ENCODE peak calls at places on chromosomes 12 and 14, in six cellular contexts. B is A549, S is H1, C is HCT116, W is K562, F is GM12878. P is an unnamed sample.

GRCh38 chr14:92160619-92161018 is 38.9 kb downstream of the CPSF2 start:
- DNase-seq in W (no peak), S (no peak), C (no peak), B (peak), F (no peak), P (peak)

GRCh38 chr12:116881325-116881866 is at the start of gene HRK:
- DNase-seq in S (peak), B (no peak), F (no peak), W (peak), C (no peak), P (no peak)

GRCh38 chr14:36293824-36294223 is 26.6 kb downstream of the MBIP start:
- DNase-seq in S (no peak), B (no peak), W (no peak), C (no peak), F (no peak), P (peak)

GRCh38 chr14:98945611-98946570 is 326.1 kb downstream of the BCL11B start:
- DNase-seq in S (no peak), B (no peak), F (no peak), W (no peak), C (no peak), P (no peak)

GRCh38 chr12:9940370-9940769 is 8.2 kb upstream of the CLEC2A start:
- DNase-seq in W (no peak), B (peak), S (no peak), F (no peak), C (no peak), P (peak)

GRCh38 chr14:75542585-75543091 is 20.4 kb downstream of the BATF start:
- DNase-seq in B (no peak), C (no peak), W (peak), F (no peak), S (no peak), P (peak)

GRCh38 chr12:120301962-120302815 is at the start of gene SIRT4:
- DNase-seq in W (peak), S (peak), B (peak), F (peak), C (peak), P (peak)

GRCh38 chr12:102169922-102170698 is 27.5 kb downstream of the PMCH start:
- DNase-seq in S (no peak), W (peak), C (peak), B (peak), F (no peak), P (peak)

GRCh38 chr12:96241484-96242256 is 47.5 kb downstream of the ELK3 start:
- DNase-seq in S (no peak), F (no peak), B (peak), W (no peak), C (no peak), P (no peak)

GRCh38 chr12:10304161-10304574 is 3.5 kb upstream of the KLRD1 start:
- DNase-seq in W (no peak), B (no peak), F (no peak), C (no peak), S (no peak), P (no peak)

GRCh38 chr12:79983969-79984629 is 49.2 kb upstream of the PPP1R12A start:
- DNase-seq in B (peak), W (no peak), C (no peak), F (no peak), S (no peak), P (no peak)

GRCh38 chr14:22428681-22429315 is 160.2 kb downstream of the DAD1 start:
- DNase-seq in B (no peak), S (no peak), F (no peak), C (no peak), W (peak), P (peak)

GRCh38 chr14:71701990-71702389 is 230.2 kb upstream of the RGS6 start:
- DNase-seq in S (no peak), C (no peak), W (no peak), B (no peak), F (no peak), P (no peak)

GRCh38 chr12:106845910-106846309 is 71.4 kb downstream of the RIC8B start:
- DNase-seq in W (no peak), B (no peak), S (no peak), C (no peak), F (no peak), P (no peak)

GRCh38 chr12:57745485-57745881 is 644 bp downstream of the TSPAN31 start:
- DNase-seq in B (no peak), F (no peak), C (no peak), W (no peak), S (no peak), P (peak)

GRCh38 chr12:25585662-25586061 is 32.6 kb upstream of the LMNTD1 start:
- DNase-seq in B (no peak), F (no peak), S (no peak), W (no peak), C (no peak), P (no peak)

GRCh38 chr14:105941226-105942166 is 415.1 kb downstream of the TMEM121 start:
- DNase-seq in S (no peak), W (no peak), F (no peak), B (no peak), C (no peak), P (no peak)

GRCh38 chr14:105943973-105944602 is 417.7 kb downstream of the TMEM121 start:
- DNase-seq in F (no peak), C (no peak), B (no peak), S (no peak), W (no peak), P (no peak)

GRCh38 chr14:105945891-105946290 is 419.5 kb downstream of the TMEM121 start:
- DNase-seq in W (no peak), S (no peak), F (no peak), C (no peak), B (peak), P (peak)

GRCh38 chr14:105947599-105947998 is 421.2 kb downstream of the TMEM121 start:
- DNase-seq in F (no peak), W (no peak), C (no peak), B (no peak), S (no peak), P (no peak)

DNA sequence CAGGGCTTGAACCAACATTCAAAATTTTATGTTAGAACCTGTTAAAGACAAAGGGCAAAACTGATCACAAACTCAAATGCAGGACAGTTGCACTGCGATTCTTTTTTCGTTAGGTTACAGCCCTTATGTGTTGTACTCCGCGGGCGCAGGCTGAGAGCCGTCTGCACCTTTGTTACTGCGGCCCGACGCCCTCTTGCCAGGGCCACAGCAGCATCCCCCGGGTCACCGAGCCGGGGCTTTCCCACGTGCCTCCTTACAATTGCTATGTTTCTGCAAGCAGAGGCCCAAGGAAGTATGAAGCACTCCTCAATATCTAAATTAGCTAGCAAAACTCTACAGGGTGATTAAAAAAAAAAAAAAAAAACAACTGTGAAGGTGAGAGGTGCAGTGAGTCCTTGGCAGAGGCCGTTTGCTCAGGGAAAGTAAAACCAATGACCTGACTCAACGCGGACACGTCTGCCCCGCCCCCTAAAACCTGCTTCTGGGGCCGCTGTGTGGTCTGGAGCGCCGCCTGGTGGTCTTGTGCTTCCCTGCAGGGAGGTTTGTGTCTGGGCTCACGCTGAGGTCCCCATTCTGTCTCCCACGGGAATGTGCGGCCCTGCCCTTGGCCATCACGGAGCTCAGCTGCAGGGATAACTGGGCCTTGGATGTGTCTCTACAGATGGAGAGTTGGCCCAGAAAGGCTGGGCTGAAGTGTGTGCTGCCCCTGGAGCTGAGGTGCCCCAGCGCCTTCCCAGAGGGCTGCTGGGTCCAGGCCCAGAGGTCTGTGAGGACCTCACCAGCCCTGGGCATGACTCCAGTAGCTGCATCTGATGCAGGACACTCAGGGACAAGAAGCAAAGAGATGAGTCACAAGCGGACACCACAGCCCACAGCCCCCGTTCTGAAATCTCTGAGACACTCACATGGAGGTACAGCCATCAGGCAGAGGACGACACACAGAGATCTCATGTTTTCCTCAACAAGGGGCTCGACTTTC is 418.5 kb downstream of the TMEM121 start:
- DNase-seq in F (no peak), S (peak), W (peak), B (peak), C (peak), P (peak)
- TF ChIP-seq CTCF in F (no peak), S (peak), W (peak), B (peak), C (peak), P (peak)

DNA sequence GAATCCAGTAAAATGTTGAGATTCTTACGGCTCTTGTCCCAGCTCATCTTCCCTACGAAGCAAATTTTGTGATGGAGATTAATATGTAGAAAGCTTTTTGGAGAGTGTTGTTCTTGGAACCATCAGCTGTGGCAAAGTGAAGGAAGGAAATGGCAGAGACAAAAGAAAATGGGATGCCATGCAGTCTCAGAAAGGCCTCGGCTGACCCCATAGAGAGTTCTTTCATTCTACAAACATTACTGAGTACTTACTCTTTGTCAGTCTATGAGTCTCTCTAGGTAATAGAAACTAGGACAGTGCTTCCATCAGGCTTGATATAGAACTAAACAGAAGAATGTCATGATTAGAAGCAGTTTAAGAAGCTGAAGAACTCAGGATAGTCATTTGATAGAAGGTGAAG is 134.1 kb downstream of the PLEKHA5 start:
- DNase-seq in C (no peak), B (no peak), W (no peak), F (no peak), S (no peak), P (no peak)
- H3K4me3 ChIP-seq in C (no peak), B (no peak), W (no peak), F (no peak), S (no peak), P (no peak)

GRCh38 chr14:104731925-104732294 is 7.9 kb downstream of the ADSS1 start:
- DNase-seq in F (no peak), C (no peak), S (no peak), B (no peak), W (no peak), P (no peak)

GRCh38 chr14:104732355-104732804 is 8.4 kb downstream of the ADSS1 start:
- DNase-seq in C (no peak), B (peak), W (no peak), S (no peak), F (no peak), P (no peak)

GRCh38 chr14:104729835-104730181 is 5.8 kb downstream of the ADSS1 start:
- DNase-seq in F (no peak), S (no peak), B (no peak), W (peak), C (no peak), P (no peak)

GRCh38 chr14:104730504-104730903 is 6.5 kb downstream of the ADSS1 start:
- DNase-seq in S (no peak), W (peak), C (no peak), F (no peak), B (no peak), P (no peak)

GRCh38 chr14:104731249-104731924 is 7.4 kb downstream of the ADSS1 start:
- DNase-seq in F (no peak), C (no peak), S (no peak), W (peak), B (peak), P (peak)
- TF ChIP-seq MAX in F (no peak), C (no peak), S (peak), W (no peak), B (no peak), P (no peak)

GRCh38 chr12:98423963-98424362 is 91.4 kb upstream of the TMPO start:
- DNase-seq in B (no peak), W (no peak), F (no peak), C (no peak), S (no peak), P (no peak)

GRCh38 chr12:98422359-98422758 is 93.0 kb upstream of the TMPO start:
- DNase-seq in W (no peak), B (no peak), S (no peak), F (no peak), C (no peak), P (no peak)

GRCh38 chr12:98424726-98425401 is 90.5 kb upstream of the TMPO start:
- DNase-seq in S (no peak), F (no peak), C (peak), B (peak), W (peak), P (peak)

GRCh38 chr12:98421336-98421735 is 94.1 kb upstream of the TMPO start:
- DNase-seq in B (no peak), S (no peak), W (no peak), F (no peak), C (no peak), P (no peak)

DNA sequence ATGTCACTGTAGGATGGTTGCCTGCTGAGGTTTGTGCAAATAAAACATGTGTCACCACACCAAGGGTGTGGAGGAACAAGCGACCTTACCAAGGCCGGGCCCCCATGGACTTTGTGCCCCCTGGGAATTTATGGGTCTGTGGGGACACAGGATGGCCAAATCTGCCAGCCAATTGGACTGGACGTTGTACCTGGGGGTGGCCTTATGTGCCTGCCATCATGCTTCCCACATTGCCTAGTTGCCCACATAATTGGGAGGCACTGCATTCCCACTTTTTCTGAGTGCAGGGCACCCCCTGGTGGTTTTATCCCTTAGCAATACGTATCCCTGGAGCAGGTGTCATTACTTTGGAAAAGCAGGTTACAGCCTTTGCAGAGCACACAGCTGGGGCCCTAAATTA is 92.6 kb upstream of the TMPO start:
- DNase-seq in C (no peak), F (no peak), W (no peak), B (peak), S (peak), P (no peak)
- TF ChIP-seq CTCF in C (peak), F (no peak), W (peak), B (peak), S (peak), P (no peak)

DNA sequence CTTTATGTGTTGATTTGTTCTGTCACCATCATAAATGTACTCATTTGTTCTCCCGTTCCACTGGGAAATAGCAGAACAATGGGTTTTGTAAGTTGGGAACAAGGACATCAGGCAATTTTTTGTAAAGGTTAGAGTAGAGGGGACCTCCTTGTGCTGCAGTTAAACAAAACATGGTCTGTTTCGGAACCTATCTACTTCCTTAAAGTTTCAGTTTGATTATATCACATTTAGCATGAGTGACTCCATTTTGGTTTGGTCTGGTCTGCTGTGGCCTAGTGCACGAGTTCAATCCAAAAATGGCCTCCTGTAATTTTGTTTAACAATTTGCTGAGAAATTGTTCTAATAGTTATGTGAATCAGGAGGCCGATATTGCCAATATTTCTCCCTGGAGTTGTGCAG is 372.7 kb downstream of the NUAK1 start:
- DNase-seq in B (no peak), S (no peak), C (no peak), F (no peak), W (no peak), P (no peak)
- H3K4me3 ChIP-seq in B (no peak), S (no peak), C (no peak), F (no peak), W (no peak), P (no peak)

GRCh38 chr14:77659822-77660221 is 43.4 kb upstream of the SPTLC2 start:
- DNase-seq in B (no peak), C (no peak), S (no peak), F (no peak), W (no peak), P (peak)
- TF ChIP-seq MAX in B (no peak), C (no peak), S (no peak), F (no peak), W (no peak), P (no peak)

GRCh38 chr12:130838951-130839769 is at the start of gene STX2:
- DNase-seq in W (peak), F (peak), B (peak), S (peak), C (peak), P (peak)
- TF ChIP-seq CTCF in W (peak), F (no peak), B (peak), S (no peak), C (no peak), P (peak)

GRCh38 chr12:34215213-34215892 is 193.1 kb downstream of the ALG10 start:
- DNase-seq in F (no peak), C (no peak), B (no peak), S (no peak), W (no peak), P (no peak)

GRCh38 chr12:34219046-34219770 is 196.9 kb downstream of the ALG10 start:
- DNase-seq in F (no peak), C (no peak), S (no peak), W (no peak), B (no peak), P (no peak)

GRCh38 chr12:34215893-34216285 is 193.6 kb downstream of the ALG10 start:
- DNase-seq in W (no peak), B (no peak), F (no peak), S (no peak), C (no peak), P (no peak)

GRCh38 chr12:34217660-34218059 is 195.4 kb downstream of the ALG10 start:
- DNase-seq in W (no peak), C (no peak), F (no peak), S (no peak), B (no peak), P (no peak)

GRCh38 chr12:34218193-34219045 is 196.1 kb downstream of the ALG10 start:
- DNase-seq in F (peak), S (peak), B (peak), W (peak), C (peak), P (peak)
- H3K4me3 ChIP-seq in F (peak), S (no peak), B (peak), W (peak), C (no peak), P (no peak)